ENCODE peak calls at places on chromosomes 4 and X, in ten cellular contexts. P is endodermal cell; T is tibial nerve; N is CD8-positive, alpha-beta T cell; Z is left lung; W is AG10803; D is BJ; X is endothelial cell of umbilical vein; O is fibroblast of lung; J is neural progenitor cell. K is an unnamed sample.

GRCh38 chrX:13717697-13718483 is 16.5 kb downstream of the TRAPPC2 start:
- DNase-seq in O (peak; percentile 47), T (no peak), P (no peak), D (no peak), Z (no peak), J (no peak), W (peak; percentile 78), N (no peak), X (no peak), K (no peak)

GRCh38 chr4:48493485-48494100 is 3.5 kb downstream of the ZAR1 start:
- DNase-seq in O (peak; percentile 11), N (no peak), W (no peak), Z (no peak), J (no peak), D (no peak), T (no peak), X (no peak), P (no peak), K (no peak)

GRCh38 chrX:57817302-57817701 is 93.0 kb downstream of the ZXDA start:
- DNase-seq in Z (no peak), J (no peak), X (no peak), T (no peak), D (no peak), W (peak; percentile 0), O (peak; percentile 0), N (no peak), P (no peak), K (no peak)

GRCh38 chrX:64204252-64204651 is 1.3 kb downstream of the AMER1 start:
- DNase-seq in W (peak; percentile 0), T (peak; percentile 11), Z (peak; percentile 44), X (no peak), J (peak; percentile 47), N (no peak), D (no peak), O (peak; percentile 8), P (peak; percentile 55), K (no peak)

GRCh38 chr4:8127051-8127798 is 31.4 kb downstream of the ABLIM2 start:
- DNase-seq in W (no peak), X (no peak), T (no peak), N (no peak), J (no peak), O (no peak), P (no peak), D (no peak), Z (peak; percentile 57), K (no peak)

GRCh38 chrX:40085086-40085551 is 12.6 kb downstream of the BCOR start:
- DNase-seq in D (no peak), O (peak; percentile 89), J (no peak), X (peak; percentile 9), W (peak; percentile 88), Z (no peak), P (peak; percentile 59), T (no peak), N (no peak), K (no peak)

GRCh38 chr4:186685744-186686143 is 37.9 kb downstream of the FAT1 start:
- DNase-seq in P (no peak), T (no peak), J (no peak), N (no peak), D (peak; percentile 75), O (peak; percentile 71), Z (no peak), W (peak; percentile 93), X (no peak), K (no peak)

GRCh38 chr4:10296730-10297129 is 160.5 kb downstream of the ZNF518B start:
- DNase-seq in X (no peak), Z (no peak), O (no peak), D (peak; percentile 76), J (peak; percentile 83), W (peak; percentile 92), N (no peak), P (peak; percentile 53), T (no peak), K (no peak)

GRCh38 chr4:56435001-56435747 is at the start of gene PPAT:
- DNase-seq in Z (peak; percentile 100), D (peak; percentile 76), J (peak; percentile 99), T (peak; percentile 95), O (peak; percentile 97), X (peak; percentile 100), W (peak; percentile 95), N (peak; percentile 97), P (peak; percentile 99), K (peak; percentile 98)

GRCh38 chrX:74464722-74465121 is 43.4 kb downstream of the SLC16A2 start:
- DNase-seq in J (no peak), P (no peak), T (no peak), D (no peak), X (no peak), Z (no peak), N (no peak), O (no peak), W (no peak), K (no peak)

GRCh38 chr4:17939061-17939460 is 82.5 kb downstream of the LCORL start:
- DNase-seq in N (no peak), T (no peak), D (no peak), P (no peak), J (no peak), W (no peak), O (no peak), Z (no peak), X (no peak), K (no peak)

GRCh38 chr4:92566284-92566683 is 262.5 kb downstream of the GRID2 start:
- DNase-seq in N (no peak), O (no peak), Z (no peak), W (no peak), P (no peak), X (no peak), J (peak; percentile 52), D (no peak), T (no peak), K (no peak)

GRCh38 chrX:21885568-21885967 is 29.8 kb downstream of the YY2 start:
- DNase-seq in X (peak; percentile 34), O (peak; percentile 29), P (no peak), N (no peak), D (no peak), Z (no peak), T (no peak), W (peak; percentile 52), J (peak; percentile 3), K (no peak)

GRCh38 chrX:38095971-38096529 is 89.7 kb downstream of the SYTL5 start:
- DNase-seq in Z (no peak), P (no peak), T (no peak), J (no peak), N (no peak), D (no peak), W (no peak), X (peak; percentile 63), O (peak; percentile 11), K (no peak)

GRCh38 chr4:88054909-88055308 is 47.5 kb downstream of the PKD2 start:
- DNase-seq in T (no peak), X (peak; percentile 77), J (peak; percentile 60), Z (no peak), W (peak; percentile 33), O (peak; percentile 62), D (no peak), N (no peak), P (peak; percentile 73), K (no peak)

GRCh38 chr4:110245567-110245966 is 47.2 kb upstream of the ELOVL6 start:
- DNase-seq in Z (no peak), J (no peak), X (no peak), N (no peak), W (peak; percentile 9), T (no peak), P (no peak), D (no peak), O (peak; percentile 62), K (no peak)

GRCh38 chr4:9762823-9763475 is 18.5 kb upstream of the DRD5 start:
- DNase-seq in W (peak; percentile 76), N (no peak), O (peak; percentile 72), J (peak; percentile 88), T (peak; percentile 30), Z (no peak), P (peak; percentile 87), X (peak; percentile 56), D (no peak), K (no peak)

GRCh38 chrX:39309721-39310152 is 508.5 kb downstream of the MID1IP1 start:
- DNase-seq in Z (no peak), O (no peak), N (peak; percentile 66), W (no peak), T (no peak), X (peak; percentile 92), J (no peak), P (no peak), D (no peak), K (no peak)

DNA sequence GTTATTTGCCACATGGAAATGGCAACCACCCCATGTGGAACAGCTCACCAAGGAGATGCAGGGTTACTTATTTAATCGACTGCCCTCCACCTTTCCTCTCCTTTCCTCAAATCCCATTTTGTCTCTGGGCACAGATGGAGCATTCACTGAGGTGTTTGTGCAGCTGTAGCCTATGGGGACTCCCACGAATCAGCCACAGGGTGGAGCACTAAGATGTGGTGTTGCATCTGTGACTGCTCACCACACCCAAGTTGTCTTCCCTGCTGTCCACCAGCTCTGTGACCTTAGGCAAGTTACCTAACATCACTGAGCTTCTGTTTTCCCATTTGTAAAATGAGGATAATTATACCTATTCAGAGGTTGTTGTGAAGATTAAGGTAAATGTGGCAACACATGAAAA is 252.4 kb upstream of the CPEB2 start:
- DNase-seq in Z (no peak), P (peak; percentile 55), J (peak; percentile 35), X (no peak), D (no peak), O (peak; percentile 45), W (peak; percentile 12), N (no peak), T (no peak), K (no peak)
- TF ChIP-seq CTCF in Z (peak; percentile 49), P (peak; percentile 59), J (peak; percentile 38), X (no peak), D (no peak), O (peak; percentile 11), W (peak; percentile 40), N (no peak), T (peak; percentile 7), K (no peak)

GRCh38 chr4:179307297-179308136 is 1865.3 kb upstream of the AGA start:
- DNase-seq in T (no peak), N (no peak), D (no peak), W (peak; percentile 3), X (no peak), O (peak; percentile 39), J (peak; percentile 71), Z (no peak), P (peak; percentile 87), K (no peak)
- TF ChIP-seq CTCF in T (no peak), N (no peak), D (peak; percentile 48), W (peak; percentile 57), X (peak; percentile 23), O (peak; percentile 37), J (peak; percentile 83), Z (peak; percentile 52), P (peak; percentile 90), K (no peak)

GRCh38 chrX:132463411-132463810 is 25.4 kb downstream of the MBNL3 start:
- DNase-seq in Z (no peak), P (peak; percentile 63), J (peak; percentile 43), T (no peak), O (peak; percentile 24), D (no peak), N (no peak), W (no peak), X (no peak), K (no peak)
- TF ChIP-seq CTCF in Z (peak; percentile 44), P (peak; percentile 96), J (peak; percentile 64), T (no peak), O (peak; percentile 17), D (peak; percentile 42), N (peak; percentile 36), W (peak; percentile 31), X (peak; percentile 18), K (no peak)

DNA sequence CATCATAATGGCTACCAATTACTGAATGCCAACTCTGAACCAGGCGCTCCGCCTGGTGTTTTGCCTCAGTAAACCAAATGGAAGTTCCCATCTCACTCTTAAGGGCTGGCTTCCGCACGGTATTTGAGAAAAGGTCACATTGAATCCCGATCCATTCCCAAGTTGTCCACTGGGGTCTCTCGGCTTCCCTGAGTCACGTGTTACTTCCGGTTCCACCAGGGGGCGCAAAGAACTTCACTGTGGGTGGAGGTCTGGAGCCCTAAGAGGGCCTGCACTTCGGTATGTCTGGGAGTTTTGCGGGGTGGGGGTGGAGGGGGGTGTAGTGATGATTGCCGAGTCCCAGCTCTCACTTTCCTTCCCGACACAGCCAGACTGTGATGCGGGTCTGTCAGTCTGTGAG is 13.4 kb upstream of the NHS start:
- DNase-seq in J (peak; percentile 26), P (peak; percentile 84), W (no peak), Z (no peak), X (no peak), T (no peak), N (no peak), O (no peak), D (no peak), K (no peak)
- TF ChIP-seq CTCF in J (peak; percentile 47), P (peak; percentile 82), W (peak; percentile 16), Z (no peak), X (peak; percentile 26), T (no peak), N (no peak), O (no peak), D (peak; percentile 28), K (no peak)

K was measured in activated B cell treated with CpG ODN at 0.5 μM for 24 hours.